ENCODE peak calls at places on chromosomes 12 and 14, in five cellular contexts. L, V, S, Q and G are unnamed samples.

GRCh38 chr12:18483723-18484325 is 222.5 kb downstream of the PIK3C2G start:
- DNase-seq in S (no peak), L (no peak), V (no peak), Q (no peak), G (no peak)

GRCh38 chr12:32115404-32116104 is 8.9 kb downstream of the BICD1 start:
- DNase-seq in Q (no peak), S (no peak), V (peak), L (no peak), G (peak)

GRCh38 chr14:49863483-49864262 is 11.1 kb upstream of the NEMF start:
- DNase-seq in V (no peak), S (no peak), L (no peak), Q (no peak), G (no peak)

GRCh38 chr12:49944718-49945117 is 5.8 kb upstream of the AQP2 start:
- DNase-seq in Q (no peak), V (no peak), L (no peak), S (no peak), G (no peak)

GRCh38 chr12:109820921-109821381 is 12.2 kb downstream of the TRPV4 start:
- DNase-seq in V (no peak), S (no peak), Q (peak), L (no peak), G (no peak)

GRCh38 chr14:69987416-69988144 is 108.4 kb downstream of the SMOC1 start:
- DNase-seq in V (no peak), L (no peak), S (no peak), Q (no peak), G (no peak)

GRCh38 chr14:68770051-68770450 is 22.8 kb downstream of the ZFP36L1 start:
- DNase-seq in S (no peak), L (no peak), V (no peak), Q (no peak), G (no peak)

GRCh38 chr14:55684956-55685584 is 105.1 kb downstream of the KTN1 start:
- DNase-seq in L (no peak), S (no peak), Q (no peak), V (no peak), G (peak)

GRCh38 chr12:27635349-27635972 is 60.8 kb upstream of the REP15 start:
- DNase-seq in Q (no peak), S (no peak), V (peak), L (no peak), G (peak)

GRCh38 chr12:51326762-51327439 is 2.9 kb upstream of the BIN2 start:
- DNase-seq in S (no peak), L (no peak), Q (no peak), V (peak), G (peak)

GRCh38 chr14:37697489-37698121 is 102.2 kb downstream of the TTC6 start:
- DNase-seq in S (no peak), L (no peak), Q (no peak), V (peak), G (no peak)

GRCh38 chr12:119179335-119180021 is 747 bp downstream of the HSPB8 start:
- DNase-seq in L (no peak), V (peak), S (no peak), Q (peak), G (peak)

GRCh38 chr12:2984698-2985097 is 25.5 kb downstream of the TEAD4 start:
- DNase-seq in S (no peak), V (no peak), L (no peak), Q (no peak), G (no peak)

GRCh38 chr12:80627773-80628172 is 79.7 kb upstream of the MYF6 start:
- DNase-seq in S (no peak), Q (no peak), V (peak), L (no peak), G (no peak)

GRCh38 chr12:103645202-103645601 is 58.1 kb downstream of the STAB2 start:
- DNase-seq in L (no peak), V (no peak), S (no peak), Q (no peak), G (no peak)

GRCh38 chr12:81759215-81759991 is at the start of gene PPFIA2:
- DNase-seq in Q (peak), V (peak), L (no peak), S (no peak), G (peak)

GRCh38 chr12:123891516-123892179 is 81.0 kb downstream of the CCDC92 start:
- DNase-seq in L (no peak), Q (no peak), V (peak), S (no peak), G (no peak)

GRCh38 chr14:37936971-37937370 is 270.7 kb upstream of the SSTR1 start:
- DNase-seq in Q (no peak), L (no peak), S (no peak), V (no peak), G (no peak)

GRCh38 chr12:48977290-48978281 is 536 bp upstream of the WNT1 start:
- DNase-seq in L (peak), S (peak), Q (peak), V (peak), G (peak)

GRCh38 chr12:121264135-121264534 is 32.4 kb downstream of the CAMKK2 start:
- DNase-seq in Q (no peak), L (no peak), S (no peak), V (no peak), G (no peak)

GRCh38 chr14:101587403-101587998 is 26.2 kb downstream of the DIO3 start:
- DNase-seq in L (no peak), V (peak), S (peak), Q (no peak), G (no peak)

GRCh38 chr12:55842681-55843429 is at the start of gene MMP19:
- DNase-seq in S (no peak), V (peak), Q (no peak), L (no peak), G (peak)

GRCh38 chr14:101588990-101589389 is 27.7 kb downstream of the DIO3 start:
- DNase-seq in S (no peak), Q (peak), L (no peak), V (peak), G (no peak)

GRCh38 chr12:90902596-90902995 is 52.4 kb downstream of the CCER1 start:
- DNase-seq in L (no peak), S (no peak), Q (no peak), V (no peak), G (no peak)

GRCh38 chr12:26195641-26196423 is 459 bp downstream of the SSPN start:
- DNase-seq in S (no peak), L (no peak), V (peak), Q (peak), G (peak)

GRCh38 chr14:89368490-89369477 is 48.2 kb downstream of the FOXN3 start:
- DNase-seq in L (no peak), S (no peak), Q (no peak), V (no peak), G (no peak)

GRCh38 chr14:64763801-64764511 is 59.7 kb downstream of the PLEKHG3 start:
- DNase-seq in L (no peak), Q (no peak), V (peak), S (no peak), G (peak)

GRCh38 chr12:19856389-19856788 is 417.1 kb downstream of the AEBP2 start:
- DNase-seq in V (peak), Q (no peak), S (no peak), L (no peak), G (peak)

GRCh38 chr12:60494249-60494648 is 898.4 kb downstream of the SLC16A7 start:
- DNase-seq in S (no peak), V (peak), Q (no peak), L (no peak), G (peak)

GRCh38 chr12:32457251-32458025 is 58.1 kb downstream of the FGD4 start:
- DNase-seq in Q (no peak), V (no peak), L (no peak), S (no peak), G (no peak)

GRCh38 chr12:86230516-86231146 is 25.6 kb downstream of the MGAT4C start:
- DNase-seq in Q (no peak), L (no peak), S (no peak), V (peak), G (no peak)

GRCh38 chr12:124753993-124754392 is 109.7 kb downstream of the SCARB1 start:
- DNase-seq in L (no peak), Q (no peak), S (no peak), V (no peak), G (no peak)

GRCh38 chr14:23095196-23096108 is at the start of gene C14orf119:
- DNase-seq in Q (peak), S (peak), L (peak), V (peak), G (peak)